ENCODE peak calls at places on chromosome 3, in four cellular contexts. E, R, S and F are unnamed samples.

GRCh38 chr3:109874900-109875735 is 537.8 kb upstream of the DPPA4 start:
- DNase-seq in E (no peak), S (peak; percentile 2), R (no peak), F (no peak)

GRCh38 chr3:55624238-55624637 is 137.1 kb upstream of the WNT5A start:
- DNase-seq in R (no peak), S (peak; percentile 61), E (no peak), F (no peak)

GRCh38 chr3:61358364-61358763 is 107.1 kb upstream of the FHIT start:
- DNase-seq in S (no peak), E (no peak), R (peak; percentile 72), F (peak; percentile 24)

GRCh38 chr3:162292409-162292808 is 795.8 kb downstream of the OTOL1 start:
- DNase-seq in R (no peak), E (no peak), S (no peak), F (no peak)

GRCh38 chr3:130488288-130488687 is 28.7 kb upstream of the COL6A6 start:
- DNase-seq in R (no peak), E (no peak), S (no peak), F (no peak)

GRCh38 chr3:56758539-56758981 is 43.2 kb downstream of the ARHGEF3 start:
- DNase-seq in R (peak; percentile 52), S (peak; percentile 91), E (no peak), F (no peak)

GRCh38 chr3:42652611-42653302 is 740 bp upstream of the ZBTB47 start:
- DNase-seq in R (peak; percentile 83), E (no peak), S (peak; percentile 78), F (peak; percentile 49)

GRCh38 chr3:140203510-140203909 is 268.5 kb downstream of the CLSTN2 start:
- DNase-seq in S (no peak), E (no peak), R (no peak), F (no peak)

GRCh38 chr3:52521881-52522650 is 11.6 kb downstream of the NT5DC2 start:
- DNase-seq in E (no peak), R (no peak), S (no peak), F (no peak)

GRCh38 chr3:160941885-160942494 is 163.2 kb downstream of the B3GALNT1 start:
- DNase-seq in R (peak; percentile 86), S (peak; percentile 61), E (peak; percentile 75), F (peak; percentile 94)

GRCh38 chr3:152688313-152688712 is 146.6 kb upstream of the P2RY1 start:
- DNase-seq in E (no peak), S (no peak), R (no peak), F (no peak)

GRCh38 chr3:13772321-13772745 is 107.5 kb downstream of the WNT7A start:
- DNase-seq in S (no peak), R (no peak), E (no peak), F (no peak)

DNA sequence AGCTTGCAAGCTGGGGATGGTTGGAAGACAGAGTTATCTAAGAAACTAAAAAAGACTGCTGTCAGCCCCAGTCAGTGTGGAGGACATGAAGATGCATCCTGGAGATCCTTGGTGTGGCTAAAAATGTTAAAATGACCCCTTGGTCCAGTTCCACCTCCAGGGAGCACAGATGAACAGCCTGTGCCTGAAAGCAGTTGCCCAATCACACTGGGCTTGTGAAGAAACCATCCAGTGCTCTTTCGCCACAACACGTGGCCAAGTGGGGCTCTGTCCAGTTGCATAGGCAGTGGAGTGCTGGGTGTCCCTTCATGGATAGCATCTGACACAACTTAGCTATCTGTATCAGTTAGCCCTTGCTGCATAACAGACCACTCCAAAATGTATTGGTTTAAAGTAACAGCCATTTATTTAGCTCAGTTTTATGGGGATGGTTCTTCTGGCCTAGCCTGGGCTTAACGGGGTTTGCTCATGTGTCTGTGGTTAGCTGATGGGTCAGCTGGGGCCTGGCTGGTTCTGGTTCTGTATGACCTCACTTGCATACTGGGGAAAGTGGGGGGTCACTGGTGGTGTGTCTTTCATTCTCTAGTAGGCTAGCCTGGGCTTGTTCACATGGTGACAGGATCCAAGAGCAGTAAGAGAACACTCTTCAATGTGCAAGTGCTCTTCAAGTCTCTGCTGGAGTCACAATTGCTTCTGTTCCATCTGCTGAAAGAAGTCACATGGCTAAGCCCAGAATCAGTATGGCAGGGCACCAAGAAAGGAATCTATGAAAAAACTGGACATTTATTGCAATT is 226.2 kb downstream of the PDCD6IP start:
- DNase-seq in E (no peak), R (no peak), S (no peak), F (no peak)
- TF ChIP-seq CTCF in E (no peak), R (no peak), S (no peak), F (no peak)

GRCh38 chr3:189239616-189240015 is 67.8 kb downstream of the TPRG1 start:
- DNase-seq in R (no peak), E (no peak), S (no peak), F (no peak)

GRCh38 chr3:189236352-189236751 is 64.6 kb downstream of the TPRG1 start:
- DNase-seq in R (no peak), S (no peak), E (no peak), F (no peak)

GRCh38 chr3:189238071-189238470 is 66.3 kb downstream of the TPRG1 start:
- DNase-seq in R (no peak), S (no peak), E (no peak), F (no peak)

GRCh38 chr3:189235214-189235613 is 63.4 kb downstream of the TPRG1 start:
- DNase-seq in S (no peak), R (no peak), E (no peak), F (no peak)

DNA sequence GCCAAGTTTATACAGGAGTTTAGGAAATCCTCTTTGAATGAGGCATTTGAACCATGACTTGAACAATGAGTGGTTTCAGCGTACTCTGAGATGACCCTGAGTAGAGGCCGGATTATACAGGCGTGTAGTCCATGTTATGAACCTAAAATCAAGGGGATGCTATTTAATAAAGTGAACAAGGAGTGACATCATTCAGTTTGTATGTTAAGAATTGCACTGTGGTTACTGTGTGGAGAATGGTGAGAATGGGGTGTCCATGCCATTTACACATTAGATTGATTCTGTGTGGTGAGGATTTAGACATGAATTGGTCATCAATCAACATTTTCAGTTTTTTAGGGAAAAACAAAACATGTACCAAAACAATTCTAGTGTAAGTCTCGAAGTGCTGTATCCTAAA is 65.7 kb downstream of the TPRG1 start:
- DNase-seq in E (no peak), S (no peak), R (no peak), F (no peak)
- TF ChIP-seq CTCF in E (no peak), S (no peak), R (no peak), F (no peak)

DNA sequence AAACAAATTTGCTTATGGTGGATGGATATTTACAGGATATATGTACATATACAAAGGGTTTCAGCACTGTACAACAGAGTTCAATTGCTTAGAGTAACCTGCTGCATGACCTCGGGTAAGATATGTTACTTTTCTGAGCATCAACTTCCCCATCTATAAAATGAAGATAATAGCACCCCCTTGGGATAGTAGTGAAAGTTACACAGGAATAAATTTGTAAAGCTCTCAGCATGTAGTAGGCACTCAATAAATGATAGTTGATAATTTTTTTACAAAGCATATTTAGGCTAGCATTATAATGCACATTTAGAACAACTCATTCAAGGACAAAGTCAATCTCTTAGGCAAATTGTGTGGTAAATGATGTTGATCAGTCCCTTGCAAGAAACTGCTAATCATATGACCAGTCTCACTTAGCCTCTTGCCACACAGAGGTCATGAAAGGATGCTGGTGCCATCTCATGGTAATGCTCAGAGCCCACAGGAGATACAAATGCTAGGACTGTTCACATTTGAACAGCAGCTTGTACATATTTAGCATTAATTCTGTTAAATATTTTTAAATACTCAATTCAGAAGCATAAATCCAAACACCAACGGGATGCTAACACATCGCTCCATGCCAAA is 123.9 kb downstream of the MAGI1 start:
- DNase-seq in S (no peak), R (no peak), E (no peak), F (no peak)
- TF ChIP-seq CTCF in S (peak; percentile 19), R (no peak), E (no peak), F (no peak)

GRCh38 chr3:114437897-114438296 is 144.1 kb downstream of the TIGIT start:
- DNase-seq in S (no peak), E (no peak), R (no peak), F (no peak)
- TF ChIP-seq CTCF in S (no peak), E (no peak), R (no peak), F (no peak)

DNA sequence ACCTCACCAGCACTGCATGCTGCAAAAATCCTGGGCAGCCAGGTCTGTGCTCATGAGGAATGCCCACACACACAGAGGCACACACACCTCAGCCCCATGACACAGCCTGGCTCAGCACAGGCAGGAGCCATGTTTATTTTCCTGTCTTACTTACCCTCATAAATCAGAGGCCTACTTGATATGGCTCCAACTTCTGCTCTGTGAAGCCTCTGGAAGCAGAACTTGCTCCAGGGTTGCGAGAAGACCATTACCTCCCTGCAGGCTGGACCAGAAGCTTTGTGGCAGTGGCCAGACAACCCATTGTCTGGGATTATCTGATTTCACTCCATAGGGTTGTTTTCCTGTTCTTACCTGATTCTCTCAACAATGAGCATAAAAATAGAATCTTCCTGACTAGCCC is 43.8 kb upstream of the CMTM8 start:
- DNase-seq in S (no peak), R (no peak), E (no peak), F (no peak)
- TF ChIP-seq CTCF in S (no peak), R (no peak), E (no peak), F (no peak)

DNA sequence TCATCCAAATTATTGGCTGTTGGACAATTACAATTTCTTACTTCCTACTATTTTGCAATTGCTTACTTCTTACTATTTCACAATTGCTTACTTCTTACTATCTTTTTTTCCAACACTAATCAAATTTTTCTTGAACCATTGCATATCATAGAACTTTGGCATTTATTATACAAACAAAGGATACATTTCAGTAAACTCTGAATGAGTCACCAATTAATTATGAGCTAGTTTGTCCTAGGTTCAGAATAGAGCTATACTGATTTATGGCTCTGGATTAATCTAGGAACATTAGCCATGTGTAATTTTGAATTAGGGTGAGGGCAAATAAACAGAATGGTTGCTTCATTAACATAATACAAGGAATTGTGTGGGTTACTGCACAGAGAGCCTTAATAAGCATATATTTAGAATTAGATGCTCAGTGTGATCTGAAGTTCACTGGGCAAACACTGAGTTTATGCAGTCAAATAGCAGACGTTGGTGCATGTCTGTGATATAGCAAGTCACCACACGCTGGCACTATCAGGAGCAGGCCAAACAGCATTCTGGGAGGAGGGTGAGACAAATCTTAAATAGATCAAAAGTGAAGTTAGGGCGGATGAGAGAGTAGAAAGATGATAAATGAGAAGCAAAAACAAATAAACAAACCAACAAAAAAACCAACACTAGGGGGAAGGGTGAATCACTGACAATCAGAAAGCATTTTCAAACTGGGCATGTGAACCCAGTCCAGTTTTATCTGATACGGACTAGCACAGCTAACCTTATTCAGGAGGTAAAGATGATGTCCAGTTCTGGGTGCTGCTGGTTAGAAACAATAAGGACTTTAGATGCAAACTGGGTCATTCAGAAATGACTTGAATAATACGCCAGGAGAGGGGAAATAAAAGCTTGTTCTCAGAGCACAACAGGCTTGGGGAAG is 21.4 kb downstream of the GABRR3 start:
- DNase-seq in S (peak; percentile 33), E (no peak), R (no peak), F (no peak)
- TF ChIP-seq CTCF in S (no peak), E (no peak), R (no peak), F (no peak)

GRCh38 chr3:62558549-62559112 is 185.3 kb upstream of the FEZF2 start:
- DNase-seq in S (peak; percentile 13), R (no peak), E (peak; percentile 50), F (no peak)

GRCh38 chr3:62562017-62562416 is 188.7 kb upstream of the FEZF2 start:
- DNase-seq in E (no peak), R (no peak), S (peak; percentile 69), F (no peak)

GRCh38 chr3:62557983-62558382 is 184.6 kb upstream of the FEZF2 start:
- DNase-seq in E (no peak), R (no peak), S (no peak), F (no peak)

GRCh38 chr3:62557450-62557849 is 184.1 kb upstream of the FEZF2 start:
- DNase-seq in R (no peak), E (no peak), S (no peak), F (no peak)

GRCh38 chr3:62559831-62560445 is 186.6 kb upstream of the FEZF2 start:
- DNase-seq in R (no peak), E (no peak), S (peak; percentile 57), F (no peak)
- TF ChIP-seq CTCF in R (peak; percentile 27), E (peak; percentile 48), S (peak; percentile 57), F (no peak)